ENCODE peak calls at places on chromosomes 12 and 14, in five cellular contexts. K is HepG2, L is A549, N is K562, F is GM12878. Y is an unnamed sample.

GRCh38 chr12:99418379-99418778 is 229.2 kb upstream of the GARIN6 start:
- DNase-seq in L (no peak), N (no peak), F (no peak), K (no peak), Y (no peak)

GRCh38 chr12:121581681-121582439 is 1.0 kb upstream of the KDM2B start:
- DNase-seq in F (no peak), L (no peak), N (peak), K (no peak), Y (no peak)

GRCh38 chr12:106276032-106276728 is 26.4 kb upstream of the TCP11L2 start:
- DNase-seq in L (no peak), N (no peak), F (peak), K (no peak), Y (no peak)

GRCh38 chr12:131357152-131357747 is 353.6 kb upstream of the SFSWAP start:
- DNase-seq in L (no peak), K (no peak), F (no peak), N (no peak), Y (no peak)

GRCh38 chr12:39412210-39412609 is 30.7 kb downstream of the KIF21A start:
- DNase-seq in F (no peak), N (no peak), L (no peak), K (no peak), Y (peak)

GRCh38 chr12:75981773-75982564 is 49.6 kb downstream of the PHLDA1 start:
- DNase-seq in L (peak), N (peak), K (no peak), F (no peak), Y (no peak)

GRCh38 chr12:95538002-95538401 is 13.3 kb downstream of the USP44 start:
- DNase-seq in F (no peak), N (no peak), L (no peak), K (no peak), Y (no peak)

GRCh38 chr12:57367121-57367520 is 63.7 kb downstream of the R3HDM2 start:
- DNase-seq in K (peak), F (no peak), N (no peak), L (no peak), Y (no peak)

GRCh38 chr12:12624479-12625120 is 12.9 kb downstream of the CREBL2 start:
- DNase-seq in L (no peak), K (peak), N (no peak), F (no peak), Y (no peak)

GRCh38 chr12:132583736-132584135 is 26.6 kb downstream of the LRCOL1 start:
- DNase-seq in K (no peak), L (no peak), F (no peak), N (no peak), Y (peak)

GRCh38 chr12:53726946-53727309 is 324 bp downstream of the CALCOCO1 start:
- DNase-seq in K (no peak), L (no peak), N (peak), F (no peak), Y (peak)

GRCh38 chr14:20661197-20661596 is 19.7 kb upstream of the OR6S1 start:
- DNase-seq in F (no peak), K (no peak), L (no peak), N (no peak), Y (no peak)

GRCh38 chr12:53427905-53428594 is 4.4 kb downstream of the AMHR2 start:
- DNase-seq in N (peak), K (no peak), F (no peak), L (peak), Y (no peak)

GRCh38 chr12:6980075-6980474 is 9.4 kb downstream of the EMG1 start:
- DNase-seq in K (no peak), N (no peak), F (no peak), L (no peak), Y (no peak)

GRCh38 chr12:62785941-62786559 is 148.9 kb downstream of the PPM1H start:
- DNase-seq in K (no peak), F (no peak), N (no peak), L (peak), Y (no peak)

DNA sequence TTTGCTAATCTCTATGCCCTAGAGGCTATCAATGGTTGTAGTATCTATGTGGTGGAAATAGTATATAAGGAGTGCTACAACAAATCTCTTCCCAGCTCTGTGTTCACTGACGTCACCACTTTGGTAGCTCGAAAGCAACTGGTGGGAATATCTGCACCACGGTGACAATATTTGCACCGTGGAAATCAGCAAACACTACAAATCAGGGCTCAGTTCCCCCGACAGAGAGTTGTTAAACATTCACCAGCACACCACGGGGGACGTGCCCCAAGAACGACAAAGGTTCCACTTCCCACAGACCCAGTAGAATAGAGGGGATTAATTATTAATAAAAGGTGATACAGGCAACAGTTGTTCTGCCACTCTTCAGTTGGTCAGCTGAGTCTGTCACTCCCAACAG is 98.4 kb downstream of the CCDC60 start:
- DNase-seq in N (no peak), K (peak), F (no peak), L (peak), Y (no peak)
- TF ChIP-seq JUNB in N (no peak), K (no peak), F (no peak), L (no peak), Y (no peak)

GRCh38 chr14:58823309-58823708 is 185.5 kb downstream of the DACT1 start:
- DNase-seq in N (no peak), K (no peak), L (no peak), F (no peak), Y (no peak)
- TF ChIP-seq JUNB in N (no peak), K (no peak), L (no peak), F (no peak), Y (no peak)

DNA sequence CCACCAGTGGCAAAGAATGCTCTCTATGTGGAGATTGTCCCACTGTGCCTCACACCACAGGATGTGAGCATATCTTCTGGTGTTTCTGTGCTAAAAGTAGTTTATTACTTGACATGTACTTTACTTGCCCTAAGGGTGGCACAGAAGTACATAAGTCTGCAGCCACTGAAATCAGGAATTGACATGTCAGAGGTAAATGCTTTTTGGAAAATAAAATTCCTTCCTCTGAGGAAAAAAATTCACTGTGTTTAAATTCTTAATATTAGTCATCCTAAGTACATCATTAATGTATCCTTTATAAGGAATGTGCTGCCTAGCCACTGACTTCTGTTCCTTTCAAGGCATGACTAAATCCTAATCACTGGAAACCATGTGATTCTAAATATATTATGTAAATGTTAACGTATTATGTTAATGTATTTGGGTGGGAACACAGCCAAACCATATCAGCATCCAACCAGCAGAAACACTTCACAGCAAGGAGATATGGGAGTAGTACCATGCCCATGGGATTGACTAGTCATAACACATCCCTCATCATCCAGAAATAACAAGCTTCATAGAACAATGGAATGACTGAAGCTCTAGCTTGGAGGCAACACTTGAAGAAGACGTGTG is 239.7 kb upstream of the PPFIA2 start:
- DNase-seq in K (no peak), L (no peak), F (no peak), N (no peak), Y (no peak)
- TF ChIP-seq JUNB in K (no peak), L (no peak), F (no peak), N (no peak), Y (no peak)

GRCh38 chr14:22557846-22558220 is 31.2 kb downstream of the DAD1 start:
- DNase-seq in F (no peak), K (no peak), L (no peak), N (no peak), Y (no peak)
- TF ChIP-seq JUNB in F (no peak), K (no peak), L (no peak), N (no peak), Y (no peak)

GRCh38 chr12:67578976-67579661 is 69.4 kb upstream of the DYRK2 start:
- DNase-seq in N (no peak), K (no peak), F (no peak), L (no peak), Y (no peak)
- TF ChIP-seq JUNB in N (no peak), K (no peak), F (no peak), L (no peak), Y (no peak)

DNA sequence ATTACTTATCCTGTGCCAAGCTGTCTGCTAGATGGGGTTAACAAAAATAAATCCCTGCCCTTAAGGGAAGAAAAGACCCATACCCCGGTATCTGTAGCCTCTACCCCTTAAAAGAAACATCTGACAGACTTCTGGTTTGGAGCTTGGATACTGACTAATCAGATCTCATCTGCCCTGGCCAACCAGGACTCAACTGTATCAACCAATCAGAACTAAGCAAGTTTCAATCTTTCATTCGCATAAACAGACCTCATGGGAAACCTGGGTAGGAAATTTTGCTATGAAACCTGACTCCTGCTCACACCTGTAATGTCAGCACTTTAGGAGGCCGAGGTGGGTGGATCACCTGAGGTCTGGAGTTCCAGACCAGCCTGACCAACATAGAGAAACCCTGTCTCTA is 26.4 kb upstream of the PRMT8 start:
- DNase-seq in K (no peak), F (no peak), N (peak), L (no peak), Y (no peak)
- TF ChIP-seq JUNB in K (no peak), F (no peak), N (no peak), L (no peak), Y (no peak)

DNA sequence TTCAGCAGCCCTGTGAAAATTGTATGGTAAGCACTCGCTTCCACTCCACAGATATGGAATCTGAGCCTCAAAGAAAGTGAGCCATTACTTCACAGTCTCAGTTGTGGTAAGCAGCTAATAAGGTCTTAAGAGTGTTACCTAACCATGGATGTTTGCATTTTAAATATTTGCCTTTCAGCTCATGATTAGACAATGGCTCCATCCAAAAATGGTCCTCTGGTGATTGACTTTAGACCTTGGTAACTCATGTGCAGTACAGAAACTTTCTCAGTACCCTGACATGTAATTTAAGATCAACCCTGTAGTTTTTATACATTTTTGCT is 1.8 kb downstream of the A2M start:
- DNase-seq in N (no peak), L (no peak), K (peak), F (no peak), Y (no peak)
- TF ChIP-seq JUNB in N (no peak), L (no peak), K (no peak), F (no peak), Y (no peak)

DNA sequence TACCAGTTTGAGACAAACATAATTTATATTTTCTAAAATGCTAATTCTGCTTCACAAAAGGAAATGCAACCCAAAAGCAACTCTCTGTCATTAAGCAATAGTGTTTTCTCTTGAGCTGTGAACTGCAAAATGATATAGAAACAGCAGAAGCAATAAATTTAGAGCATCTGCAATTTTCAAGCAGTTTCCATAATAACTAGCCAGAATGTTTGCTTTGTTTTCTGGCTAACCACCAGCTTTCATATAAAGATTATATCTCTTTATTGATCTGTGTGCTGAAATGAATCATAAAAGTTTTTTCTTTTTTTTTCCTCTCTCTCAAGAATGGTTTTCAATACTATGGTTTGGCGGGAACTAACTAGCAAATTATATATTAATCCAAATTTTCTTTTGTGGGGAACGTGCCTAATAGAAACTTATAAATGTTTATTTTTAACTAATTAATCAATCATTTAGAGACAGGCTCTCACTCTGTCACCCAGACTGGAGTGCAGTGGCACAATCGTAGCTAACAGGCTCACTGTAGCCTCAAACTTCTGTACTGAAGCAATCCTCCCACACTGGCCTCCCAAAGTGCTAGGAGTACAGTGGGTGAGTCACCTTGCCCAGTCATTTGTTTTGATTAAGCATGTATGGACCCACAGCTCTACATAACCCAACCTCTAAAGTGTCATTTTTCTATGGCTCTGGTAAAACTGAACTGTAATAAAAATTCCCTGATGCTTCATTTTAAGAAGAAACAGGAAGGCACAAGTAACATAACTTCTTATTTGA is 830.1 kb upstream of the MGAT4C start:
- DNase-seq in K (no peak), L (peak), N (no peak), F (no peak), Y (no peak)
- TF ChIP-seq JUNB in K (no peak), L (no peak), N (no peak), F (no peak), Y (no peak)

GRCh38 chr14:105487986-105488777 is 1.5 kb downstream of the CRIP1 start:
- DNase-seq in L (peak), F (no peak), K (no peak), N (no peak), Y (no peak)

GRCh38 chr14:105485720-105486332 is 860 bp upstream of the CRIP1 start:
- DNase-seq in K (peak), N (peak), L (peak), F (no peak), Y (peak)

GRCh38 chr14:105487449-105487985 is 831 bp downstream of the CRIP1 start:
- DNase-seq in L (no peak), F (no peak), N (no peak), K (no peak), Y (no peak)

GRCh38 chr14:105486333-105486973 is at the start of gene CRIP1:
- DNase-seq in L (no peak), N (no peak), F (no peak), K (no peak), Y (no peak)

GRCh38 chr14:105486974-105487448 is 325 bp downstream of the CRIP1 start:
- DNase-seq in F (no peak), N (no peak), K (no peak), L (peak), Y (peak)
- TF ChIP-seq JUNB in F (no peak), N (no peak), K (no peak), L (no peak), Y (no peak)

GRCh38 chr12:108048686-108049085 is 80.4 kb upstream of the WSCD2 start:
- DNase-seq in L (no peak), F (no peak), K (no peak), N (no peak), Y (no peak)
- TF ChIP-seq JUNB in L (no peak), F (no peak), K (no peak), N (no peak), Y (no peak)

Y was measured in GM23338.